ENCODE peak calls at places on chromosomes 11 and 22, in seven cellular contexts. W is Right ventricle myocardium superior, X is T-helper 17 cell, U is body of pancreas, G is Panc1, L is HCT116, Y is pancreas. A is an unnamed sample.

GRCh38 chr11:100619484-100619883 is 67.6 kb upstream of the ARHGAP42 start:
- ATAC-seq in U (no peak), W (no peak), G (no peak), Y (no peak), L (no peak), X (no peak), A (no peak)

GRCh38 chr22:37546436-37547248 is 13.6 kb upstream of the CDC42EP1 start:
- ATAC-seq in Y (peak), G (peak), L (peak), U (peak), W (peak), X (no peak), A (peak)

GRCh38 chr11:118938491-118939411 is 13.0 kb upstream of the BCL9L start:
- ATAC-seq in L (peak), Y (no peak), U (no peak), G (no peak), X (no peak), W (no peak), A (peak)

GRCh38 chr11:117861151-117862018 is 15.1 kb downstream of the FXYD6 start:
- ATAC-seq in X (no peak), W (peak), Y (no peak), L (peak), U (no peak), G (no peak), A (peak)

GRCh38 chr11:107988397-107989158 is 20.1 kb upstream of the CUL5 start:
- ATAC-seq in G (no peak), X (no peak), U (no peak), W (no peak), Y (no peak), L (no peak), A (no peak)

GRCh38 chr22:22074634-22075381 is 92.2 kb upstream of the TOP3B start:
- ATAC-seq in W (no peak), X (no peak), U (no peak), L (no peak), Y (no peak), G (no peak), A (no peak)

GRCh38 chr11:100734743-100735527 is 47.8 kb downstream of the ARHGAP42 start:
- ATAC-seq in G (no peak), W (no peak), U (no peak), L (no peak), Y (no peak), X (no peak), A (no peak)

GRCh38 chr22:35629406-35630234 is 12.5 kb upstream of the MB start:
- ATAC-seq in X (peak), L (peak), G (peak), W (no peak), U (peak), Y (no peak), A (peak)

GRCh38 chr11:78987748-78988147 is 413.1 kb upstream of the NARS2 start:
- ATAC-seq in U (no peak), W (no peak), G (no peak), L (no peak), X (no peak), Y (no peak), A (no peak)

GRCh38 chr22:24803064-24803542 is 2.9 kb upstream of the SGSM1 start:
- ATAC-seq in W (no peak), G (peak), L (peak), Y (no peak), U (peak), X (peak), A (peak)

A was measured in SK-N-SH treated with all-trans-retinoic acid at 6 μM for 48 hours.